ENCODE peak calls at places on chromosomes 6 and 20, in six cellular contexts. Q is A549, R is K562, J is HepG2, W is GM12878, F is H1. H is an unnamed sample.

GRCh38 chr20:47487175-47487917 is 14.3 kb upstream of the NCOA3 start:
- DNase-seq in F (no peak), J (no peak), Q (no peak), W (peak), R (peak), H (no peak)

GRCh38 chr6:21922086-21922485 is 328.5 kb downstream of the SOX4 start:
- DNase-seq in R (no peak), J (no peak), Q (no peak), F (no peak), W (no peak), H (no peak)

GRCh38 chr6:105981888-105982358 is 104.2 kb upstream of the PRDM1 start:
- DNase-seq in Q (no peak), W (no peak), F (no peak), R (no peak), J (no peak), H (no peak)

GRCh38 chr20:34615477-34615876 is 57.0 kb downstream of the MAP1LC3A start:
- DNase-seq in W (no peak), R (no peak), J (peak), Q (no peak), F (no peak), H (no peak)

GRCh38 chr20:48789781-48790544 is 37.8 kb downstream of the PREX1 start:
- DNase-seq in J (no peak), Q (no peak), F (no peak), W (no peak), R (no peak), H (no peak)

GRCh38 chr20:32036716-32037355 is 15.2 kb upstream of the HCK start:
- DNase-seq in Q (no peak), F (no peak), R (no peak), W (no peak), J (no peak), H (no peak)

GRCh38 chr20:25250508-25250907 is 2.6 kb downstream of the PYGB start:
- DNase-seq in Q (no peak), R (no peak), J (no peak), F (no peak), W (no peak), H (no peak)

GRCh38 chr6:15483060-15483459 is 179.8 kb downstream of the DTNBP1 start:
- DNase-seq in F (no peak), R (no peak), Q (no peak), J (peak), W (no peak), H (no peak)

GRCh38 chr20:23232679-23233308 is 117.8 kb upstream of the NXT1 start:
- DNase-seq in F (no peak), R (no peak), J (peak), Q (no peak), W (no peak), H (no peak)

GRCh38 chr20:728022-728944 is 40.0 kb downstream of the SLC52A3 start:
- DNase-seq in W (no peak), Q (peak), R (peak), J (peak), F (peak), H (no peak)

GRCh38 chr6:42086665-42087050 is 36.3 kb downstream of the TAF8 start:
- DNase-seq in F (no peak), R (no peak), J (no peak), W (no peak), Q (no peak), H (no peak)

GRCh38 chr20:48451401-48451800 is 376.4 kb downstream of the PREX1 start:
- DNase-seq in W (no peak), F (no peak), R (no peak), J (no peak), Q (no peak), H (no peak)

GRCh38 chr6:116280161-116280959 is 630 bp upstream of the TSPYL1 start:
- DNase-seq in J (no peak), F (no peak), R (peak), Q (no peak), W (no peak), H (no peak)

GRCh38 chr6:39980839-39981580 is 46.7 kb upstream of the MOCS1 start:
- DNase-seq in Q (peak), R (peak), W (no peak), F (peak), J (peak), H (peak)

GRCh38 chr6:129356129-129356528 is 353.8 kb downstream of the ARHGAP18 start:
- DNase-seq in W (no peak), R (no peak), Q (no peak), J (no peak), F (no peak), H (no peak)

GRCh38 chr20:5745416-5745968 is 4.7 kb upstream of the SHLD1 start:
- DNase-seq in J (no peak), Q (no peak), F (no peak), R (no peak), W (no peak), H (no peak)

GRCh38 chr20:5746064-5746463 is 4.1 kb upstream of the SHLD1 start:
- DNase-seq in R (no peak), F (no peak), W (no peak), J (no peak), Q (no peak), H (no peak)

GRCh38 chr20:5735845-5736530 is 14.2 kb upstream of the SHLD1 start:
- DNase-seq in J (no peak), R (no peak), F (no peak), W (no peak), Q (no peak), H (no peak)

GRCh38 chr20:5737619-5737953 is 12.6 kb upstream of the SHLD1 start:
- DNase-seq in F (no peak), R (no peak), Q (no peak), W (no peak), J (no peak), H (no peak)

GRCh38 chr20:5741089-5741488 is 9.1 kb upstream of the SHLD1 start:
- DNase-seq in R (peak), F (no peak), W (no peak), Q (no peak), J (no peak), H (no peak)
- TF ChIP-seq MAX in R (no peak), F (no peak), W (no peak), Q (no peak), J (no peak), H (no peak)

DNA sequence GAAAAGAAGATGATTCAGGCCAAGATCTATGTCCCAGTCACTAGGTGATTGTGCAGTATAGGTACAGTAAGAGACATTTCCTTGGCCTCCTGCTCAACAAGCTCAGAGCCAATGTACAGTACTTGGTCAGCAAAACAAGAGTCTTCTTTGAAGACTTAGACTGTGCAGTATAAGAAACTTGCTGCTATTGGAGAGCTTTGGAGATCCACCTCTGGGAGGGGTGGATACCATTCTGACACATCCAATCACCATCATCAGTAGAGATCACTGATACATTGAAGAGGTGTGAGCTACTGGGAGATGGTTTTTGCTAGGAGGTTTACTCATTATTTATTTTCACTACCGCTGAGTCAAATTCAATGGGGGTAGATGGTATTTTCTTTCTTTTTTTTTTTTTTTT is 77.5 kb downstream of the UST start:
- DNase-seq in Q (no peak), J (no peak), W (no peak), F (no peak), R (no peak), H (no peak)
- TF ChIP-seq CEBPB in Q (no peak), J (no peak), W (no peak), F (no peak), R (no peak), H (no peak)

GRCh38 chr6:50271266-50271665 is 221.5 kb upstream of the DEFB112 start:
- DNase-seq in Q (no peak), F (no peak), R (no peak), J (no peak), W (no peak), H (no peak)
- TF ChIP-seq MAX in Q (no peak), F (no peak), R (no peak), J (no peak), W (no peak), H (no peak)

DNA sequence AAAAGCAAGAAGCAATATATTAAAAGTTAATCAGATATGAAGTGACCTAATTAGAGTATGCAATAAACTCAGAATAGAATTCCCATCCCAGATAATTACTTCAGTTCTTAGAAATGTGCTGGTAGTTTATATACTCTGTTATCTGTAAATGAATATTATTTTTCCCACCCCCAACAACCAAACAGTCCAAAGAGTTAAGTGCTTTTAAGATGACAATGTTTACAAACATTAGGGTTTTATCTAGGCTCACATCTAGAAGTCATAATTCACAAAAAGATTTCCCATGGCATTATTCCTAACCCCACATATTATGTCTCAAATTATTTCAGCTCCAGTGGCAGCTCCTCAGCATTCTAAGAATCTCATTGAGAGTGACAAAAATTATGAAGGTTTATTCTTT is 120.9 kb downstream of the TASP1 start:
- DNase-seq in J (no peak), R (no peak), Q (no peak), F (no peak), W (no peak), H (no peak)
- TF ChIP-seq CEBPB in J (no peak), R (no peak), Q (no peak), F (no peak), W (no peak), H (no peak)

GRCh38 chr6:7042654-7043545 is 64.9 kb upstream of the RREB1 start:
- DNase-seq in R (peak), F (no peak), Q (no peak), J (peak), W (no peak), H (no peak)
- TF ChIP-seq MAX in R (peak), F (no peak), Q (no peak), J (peak), W (no peak), H (no peak)

GRCh38 chr6:30770164-30770563 is 25.8 kb upstream of the IER3 start:
- DNase-seq in J (no peak), R (no peak), Q (no peak), W (no peak), F (no peak), H (no peak)

GRCh38 chr6:30769853-30770160 is 25.5 kb upstream of the IER3 start:
- DNase-seq in F (no peak), Q (no peak), R (no peak), J (no peak), W (no peak), H (no peak)

GRCh38 chr6:30768634-30769087 is 24.3 kb upstream of the IER3 start:
- DNase-seq in J (no peak), W (no peak), R (no peak), F (no peak), Q (no peak), H (no peak)

GRCh38 chr6:30770592-30770991 is 26.2 kb upstream of the IER3 start:
- DNase-seq in J (no peak), Q (no peak), R (no peak), W (no peak), F (no peak), H (no peak)

DNA sequence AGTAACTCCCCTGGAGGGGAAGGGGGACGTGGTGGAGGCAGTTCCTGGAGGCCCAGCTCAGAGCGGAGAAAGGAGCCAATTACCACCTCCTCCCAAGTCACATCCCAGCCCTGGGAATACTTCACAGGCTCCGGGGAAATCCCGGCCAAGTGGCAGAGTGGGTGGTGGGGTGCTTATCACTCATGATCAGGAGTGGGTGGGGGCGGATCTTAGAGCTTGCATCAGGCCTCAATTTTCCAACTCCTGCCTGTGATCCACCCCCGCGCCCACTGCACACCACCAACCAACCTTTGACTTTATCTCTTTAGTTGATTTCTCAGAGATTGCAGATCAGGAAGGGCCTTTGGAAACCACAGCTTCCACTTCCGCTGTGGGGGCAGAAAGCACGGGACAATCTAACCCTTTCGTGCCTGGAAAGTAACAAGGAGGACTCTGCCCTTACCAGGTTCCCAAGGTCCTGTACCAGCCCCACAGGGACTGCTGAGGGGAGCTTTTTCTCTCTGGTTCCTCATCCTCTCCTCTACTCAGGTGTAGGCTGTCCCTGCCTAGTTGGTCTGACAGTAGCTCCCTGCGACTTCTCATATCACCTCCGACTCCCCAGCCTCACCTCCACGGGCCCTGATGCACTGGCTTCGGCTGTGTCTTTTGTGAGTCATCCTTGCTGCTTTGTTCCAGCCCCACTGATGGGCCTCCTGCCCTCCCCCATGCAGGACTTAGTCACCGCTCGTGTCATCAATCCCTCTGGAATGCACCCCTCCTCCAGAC is 24.9 kb upstream of the IER3 start:
- DNase-seq in Q (peak), J (peak), W (no peak), R (peak), F (peak), H (peak)
- TF ChIP-seq CEBPB in Q (peak), J (peak), W (no peak), R (peak), F (no peak), H (no peak)

H was measured in HCT116.